ENCODE peak calls at places on chromosomes 6 and 20, in ten cellular contexts. P is CD8-positive, alpha-beta T cell; D is breast epithelium; I is adrenal gland; Z is fibroblast of lung; M is prostate gland; O is neural progenitor cell; R is IMR-90; H is A549; K is MM.1S. S is an unnamed sample. For H3K4me1, the result is how much of the 10 kb centered on the place peaks cover.

GRCh38 chr20:11379257-11380011 is 538.3 kb upstream of the BTBD3 start:
- DNase-seq in P (no peak), D (no peak), I (no peak), Z (no peak), M (no peak), O (peak), R (no peak), H (no peak), K (no peak), S (no peak)

GRCh38 chr6:38564301-38564700 is 75.4 kb downstream of the BTBD9 start:
- DNase-seq in P (no peak), D (no peak), I (no peak), Z (no peak), M (no peak), O (no peak), R (no peak), H (no peak), K (no peak), S (no peak)

GRCh38 chr20:6908673-6909072 is 141.2 kb downstream of the BMP2 start:
- DNase-seq in P (no peak), D (no peak), I (no peak), Z (no peak), M (no peak), O (peak), R (no peak), H (no peak), K (no peak), S (no peak)

GRCh38 chr20:23870461-23870860 is 9.1 kb downstream of the CST5 start:
- DNase-seq in P (no peak), D (no peak), I (no peak), Z (no peak), M (no peak), O (no peak), R (no peak), H (no peak), K (no peak), S (no peak)

GRCh38 chr6:143180205-143180604 is 119.5 kb downstream of the AIG1 start:
- DNase-seq in P (no peak), D (no peak), I (no peak), Z (no peak), M (no peak), O (no peak), R (no peak), H (no peak), K (no peak), S (no peak)

GRCh38 chr6:27238010-27238983 is 9.2 kb upstream of the PRSS16 start:
- DNase-seq in P (no peak), D (no peak), I (no peak), Z (no peak), M (no peak), O (peak), R (no peak), H (peak), K (no peak), S (no peak)

GRCh38 chr6:139762587-139763031 is 388.2 kb upstream of the CITED2 start:
- DNase-seq in P (no peak), D (no peak), I (no peak), Z (no peak), M (no peak), O (no peak), R (peak), H (no peak), K (no peak), S (no peak)

GRCh38 chr6:6734463-6735455 is 146.2 kb downstream of the LY86 start:
- DNase-seq in P (no peak), D (no peak), I (peak), Z (peak), M (no peak), O (no peak), R (no peak), H (no peak), K (no peak), S (no peak)

GRCh38 chr6:107666084-107666981 is 157.8 kb downstream of the SCML4 start:
- DNase-seq in P (no peak), D (no peak), I (no peak), Z (peak), M (peak), O (no peak), R (peak), H (no peak), K (no peak), S (no peak)

GRCh38 chr6:24425091-24425490 is 22.4 kb downstream of the MRS2 start:
- DNase-seq in P (no peak), D (no peak), I (no peak), Z (no peak), M (no peak), O (no peak), R (no peak), H (peak), K (no peak), S (no peak)

GRCh38 chr6:159807150-159807859 is 7.2 kb downstream of the PNLDC1 start:
- DNase-seq in P (no peak), D (no peak), I (no peak), Z (peak), M (no peak), O (no peak), R (no peak), H (no peak), K (no peak), S (peak)

GRCh38 chr20:18225652-18226051 is 62.7 kb upstream of the ZNF133 start:
- DNase-seq in P (no peak), D (no peak), I (no peak), Z (no peak), M (no peak), O (no peak), R (no peak), H (no peak), K (no peak), S (no peak)

GRCh38 chr20:63587781-63588591 is 13.9 kb upstream of the HELZ2 start:
- DNase-seq in P (no peak), D (no peak), I (no peak), Z (no peak), M (no peak), O (no peak), R (no peak), H (no peak), K (no peak), S (no peak)

GRCh38 chr6:68633654-68634502 is 1.2 kb upstream of the ADGRB3 start:
- DNase-seq in P (no peak), D (no peak), I (no peak), Z (no peak), M (no peak), O (no peak), R (no peak), H (no peak), K (peak), S (peak)

GRCh38 chr6:116444092-116444491 is 17.1 kb upstream of the CALHM6 start:
- DNase-seq in P (no peak), D (no peak), I (no peak), Z (no peak), M (no peak), O (peak), R (peak), H (peak), K (peak), S (no peak)

GRCh38 chr20:3126527-3126859 is 33.2 kb downstream of the FASTKD5 start:
- DNase-seq in P (no peak), D (no peak), I (no peak), Z (no peak), M (no peak), O (no peak), R (no peak), H (no peak), K (no peak), S (no peak)

GRCh38 chr6:158500016-158500735 is 59.7 kb upstream of the TMEM181 start:
- DNase-seq in P (no peak), D (no peak), I (no peak), Z (peak), M (no peak), O (no peak), R (peak), H (no peak), K (no peak), S (peak)

GRCh38 chr6:151447237-151447636 is 4.7 kb downstream of the RMND1 start:
- DNase-seq in P (no peak), D (no peak), I (no peak), Z (no peak), M (no peak), O (no peak), R (no peak), H (no peak), K (no peak), S (no peak)
- TF ChIP-seq CTCF in P (no peak), D (no peak), I (no peak), Z (no peak), M (no peak), O (no peak), R (no peak), H (no peak), K (no peak), S (no peak)

GRCh38 chr20:32189123-32189410 is 18.5 kb downstream of the PLAGL2 start:
- DNase-seq in P (no peak), D (no peak), I (peak), Z (no peak), M (no peak), O (no peak), R (no peak), H (no peak), K (no peak), S (no peak)
- H3K27ac ChIP-seq in P (no peak), D (peak), I (no peak), Z (no peak), M (peak), O (no peak), R (no peak), H (no peak), K (no peak), S (no peak)

DNA sequence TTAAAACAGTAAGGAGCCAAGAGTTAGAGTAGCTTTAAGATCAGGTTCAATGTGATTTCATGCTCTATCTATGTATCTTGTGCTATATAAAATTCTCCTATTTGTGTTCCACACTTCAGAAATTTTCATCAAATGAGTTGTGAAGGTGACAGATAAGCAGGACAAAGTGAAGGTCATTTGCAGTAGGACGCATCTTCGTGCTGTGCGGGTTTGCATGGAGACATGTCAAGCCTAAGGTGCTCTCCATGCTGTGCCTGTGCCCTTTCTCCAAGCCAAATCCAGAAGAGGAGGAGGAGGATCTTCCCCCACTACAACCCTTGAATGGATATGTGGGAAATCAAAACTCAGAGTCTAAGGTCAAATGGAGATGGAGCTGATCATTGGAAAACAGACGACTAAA is 147.3 kb upstream of the NEDD9 start:
- DNase-seq in P (no peak), D (no peak), I (no peak), Z (no peak), M (no peak), O (no peak), R (no peak), H (no peak), K (no peak), S (no peak)
- H3K4me1 ChIP-seq in P (under half), D (under half), I (under half), Z (under half), M (under half), O (under half), R (under half), H (under half), K (under half), S (under half)

DNA sequence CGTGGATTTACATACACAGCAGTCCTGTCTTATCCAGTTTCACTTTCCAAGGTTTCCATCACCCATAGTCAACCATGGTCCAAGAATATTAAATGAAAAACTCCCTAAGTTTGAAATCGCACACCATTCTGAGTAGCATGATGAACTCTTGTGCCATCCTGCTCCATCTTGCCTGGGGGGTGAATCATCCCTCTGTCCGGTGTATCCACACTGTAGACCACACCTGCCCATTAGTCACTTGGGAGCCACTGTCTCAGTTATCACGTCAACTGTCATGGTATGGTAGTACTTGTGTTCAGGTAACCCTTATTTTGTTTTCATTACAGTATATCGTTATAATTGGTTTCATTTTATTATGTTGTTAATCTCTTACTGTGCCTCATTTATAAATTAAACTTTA is 38.5 kb downstream of the PTGIS start:
- DNase-seq in P (no peak), D (no peak), I (no peak), Z (no peak), M (no peak), O (no peak), R (no peak), H (no peak), K (no peak), S (peak)
- TF ChIP-seq CTCF in P (no peak), D (no peak), I (no peak), Z (no peak), M (no peak), O (no peak), R (no peak), H (no peak), K (no peak), S (no peak)

GRCh38 chr6:30821862-30822784 is 62.2 kb upstream of the DDR1 start:
- DNase-seq in P (no peak), D (no peak), I (no peak), Z (peak), M (no peak), O (peak), R (no peak), H (peak), K (peak), S (peak)

GRCh38 chr6:30816791-30817739 is 67.3 kb upstream of the DDR1 start:
- DNase-seq in P (no peak), D (no peak), I (no peak), Z (no peak), M (no peak), O (no peak), R (no peak), H (no peak), K (no peak), S (no peak)

GRCh38 chr6:30819287-30819917 is 64.9 kb upstream of the DDR1 start:
- DNase-seq in P (no peak), D (no peak), I (no peak), Z (peak), M (no peak), O (no peak), R (peak), H (no peak), K (no peak), S (peak)

GRCh38 chr6:30818426-30818841 is 65.9 kb upstream of the DDR1 start:
- DNase-seq in P (no peak), D (no peak), I (no peak), Z (peak), M (no peak), O (no peak), R (peak), H (peak), K (no peak), S (peak)

DNA sequence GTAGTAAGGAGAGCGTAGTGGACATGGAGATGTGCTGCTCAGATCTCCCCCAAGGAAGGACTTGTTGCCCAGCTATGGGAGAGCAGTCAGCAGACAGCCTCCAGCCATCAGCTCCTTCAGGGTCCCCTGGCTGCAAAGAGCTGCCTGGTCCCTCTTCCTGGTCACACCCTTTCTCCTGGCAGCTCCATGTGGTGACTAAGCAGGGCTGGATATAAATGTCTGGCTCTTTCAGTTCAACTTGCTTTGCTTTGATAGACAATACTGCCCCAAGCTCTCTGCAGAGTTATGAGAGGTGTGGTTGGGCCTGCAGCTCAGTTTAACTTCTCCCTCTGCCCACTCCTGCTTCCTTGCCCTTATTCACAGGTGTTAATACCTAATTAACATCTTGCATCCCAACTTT is 64.1 kb upstream of the DDR1 start:
- DNase-seq in P (no peak), D (peak), I (no peak), Z (peak), M (peak), O (no peak), R (peak), H (peak), K (no peak), S (peak)
- H3K27ac ChIP-seq in P (no peak), D (peak), I (peak), Z (peak), M (no peak), O (no peak), R (peak), H (peak), K (no peak), S (peak)

DNA sequence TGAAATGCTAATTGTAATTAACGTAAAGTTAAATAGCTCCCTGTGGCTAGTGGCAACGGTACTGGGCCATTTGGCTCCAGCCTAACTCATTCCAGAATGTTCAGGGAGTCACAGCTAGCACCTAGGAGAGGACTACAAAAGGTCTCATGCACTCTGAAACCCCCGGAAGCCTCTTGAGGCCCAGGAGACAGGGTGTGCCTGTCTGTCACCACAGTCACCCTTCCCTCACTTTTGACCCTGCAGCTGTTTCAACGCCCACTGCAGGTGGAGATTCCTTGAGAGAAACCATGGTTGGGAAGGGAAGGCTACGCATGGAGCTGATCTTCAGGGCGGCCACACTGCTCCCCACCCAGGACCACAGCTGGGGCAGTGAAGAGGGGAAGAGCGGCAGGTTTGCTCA is 58.6 kb downstream of the SULF2 start:
- DNase-seq in P (no peak), D (no peak), I (no peak), Z (no peak), M (no peak), O (no peak), R (no peak), H (no peak), K (no peak), S (no peak)
- H3K4me1 ChIP-seq in P (under half), D (under half), I (under half), Z (under half), M (under half), O (under half), R (under half), H (under half), K (under half), S (under half)

GRCh38 chr6:152950240-152950639 is 32.6 kb downstream of the FBXO5 start:
- DNase-seq in P (no peak), D (no peak), I (no peak), Z (no peak), M (no peak), O (no peak), R (no peak), H (no peak), K (no peak), S (no peak)

GRCh38 chr6:152952045-152952444 is 30.8 kb downstream of the FBXO5 start:
- DNase-seq in P (no peak), D (no peak), I (no peak), Z (peak), M (no peak), O (no peak), R (peak), H (no peak), K (no peak), S (peak)

GRCh38 chr6:152954443-152954842 is 28.4 kb downstream of the FBXO5 start:
- DNase-seq in P (no peak), D (no peak), I (no peak), Z (no peak), M (no peak), O (no peak), R (no peak), H (peak), K (no peak), S (no peak)

GRCh38 chr6:152948150-152948768 is 34.6 kb downstream of the FBXO5 start:
- DNase-seq in P (no peak), D (no peak), I (no peak), Z (peak), M (no peak), O (peak), R (peak), H (peak), K (peak), S (peak)

GRCh38 chr6:152952866-152953509 is 29.9 kb downstream of the FBXO5 start:
- DNase-seq in P (no peak), D (no peak), I (no peak), Z (peak), M (no peak), O (peak), R (peak), H (peak), K (peak), S (no peak)
- TF ChIP-seq CTCF in P (peak), D (no peak), I (peak), Z (peak), M (no peak), O (peak), R (peak), H (peak), K (peak), S (peak)

GRCh38 chr20:59153355-59153681 is 10.3 kb upstream of the ZNF831 start:
- DNase-seq in P (no peak), D (peak), I (peak), Z (no peak), M (peak), O (no peak), R (no peak), H (no peak), K (no peak), S (no peak)

GRCh38 chr20:59151820-59152219 is 11.8 kb upstream of the ZNF831 start:
- DNase-seq in P (no peak), D (no peak), I (no peak), Z (no peak), M (no peak), O (no peak), R (no peak), H (no peak), K (no peak), S (no peak)

GRCh38 chr20:59152559-59153354 is 10.9 kb upstream of the ZNF831 start:
- DNase-seq in P (no peak), D (no peak), I (no peak), Z (no peak), M (no peak), O (no peak), R (no peak), H (no peak), K (no peak), S (no peak)

GRCh38 chr20:59154317-59155013 is 9.2 kb upstream of the ZNF831 start:
- DNase-seq in P (no peak), D (no peak), I (no peak), Z (no peak), M (no peak), O (no peak), R (no peak), H (no peak), K (no peak), S (no peak)

DNA sequence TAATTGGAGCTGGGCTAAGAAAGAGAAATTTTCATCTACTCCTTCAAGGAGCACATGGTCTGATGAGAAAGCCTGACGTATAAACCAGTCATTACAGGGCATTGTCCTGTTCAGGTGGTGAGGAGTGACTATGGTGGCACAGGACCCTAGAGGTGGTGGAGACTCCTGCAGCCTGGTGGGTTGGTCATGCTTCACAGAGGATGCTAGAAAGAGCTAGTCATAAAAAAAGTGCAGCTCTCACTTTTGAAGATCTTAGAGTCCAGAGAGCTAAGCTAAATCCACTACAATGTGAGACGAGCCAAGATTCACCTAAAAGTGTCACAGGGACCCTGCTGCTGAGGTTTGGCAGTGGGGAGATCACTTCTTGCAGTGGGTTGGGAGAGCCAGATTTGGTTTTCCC is 9.8 kb upstream of the ZNF831 start:
- DNase-seq in P (no peak), D (no peak), I (no peak), Z (no peak), M (no peak), O (no peak), R (no peak), H (no peak), K (no peak), S (no peak)
- H3K27ac ChIP-seq in P (no peak), D (no peak), I (no peak), Z (no peak), M (no peak), O (no peak), R (no peak), H (no peak), K (no peak), S (no peak)

DNA sequence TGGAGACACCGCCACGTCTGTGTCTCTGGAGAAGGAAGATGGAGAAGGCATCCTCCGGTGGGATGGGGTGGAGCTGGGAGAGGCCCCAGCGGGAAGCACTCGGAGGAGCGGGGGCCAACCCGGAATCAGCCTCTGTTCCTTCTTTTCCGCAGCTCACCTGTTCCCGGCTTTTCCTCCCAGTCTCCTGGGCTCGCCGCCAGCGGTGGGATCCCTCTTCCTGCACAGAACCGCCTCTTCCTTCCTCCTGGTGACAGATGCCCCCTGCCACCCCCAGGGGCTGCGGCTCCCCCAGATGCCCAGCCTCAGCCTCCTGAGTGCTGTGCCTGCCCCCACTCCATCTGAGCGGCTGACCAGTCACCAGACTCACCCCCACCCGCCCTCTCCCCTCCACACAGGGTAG is 23.3 kb downstream of the RAMACL start:
- DNase-seq in P (no peak), D (no peak), I (peak), Z (no peak), M (no peak), O (no peak), R (no peak), H (no peak), K (no peak), S (no peak)
- H3K4me1 ChIP-seq in P (under half), D (under half), I (under half), Z (under half), M (under half), O (under half), R (under half), H (under half), K (under half), S (under half)

S was measured in foreskin keratinocyte.